ENCODE peak calls at places on chromosomes 6 and 20, in ten cellular contexts. G, K, L, Q, S, R, A, X, C and E are unnamed samples.

GRCh38 chr6:91213229-91213901 is 626.5 kb upstream of the MAP3K7 start:
- DNase-seq in S (no peak), R (no peak), G (no peak), Q (no peak), A (no peak), K (no peak), C (no peak), X (no peak), L (no peak), E (no peak)

GRCh38 chr20:46820682-46821081 is 74.0 kb upstream of the EYA2 start:
- DNase-seq in X (no peak), Q (no peak), K (no peak), S (no peak), A (no peak), G (no peak), L (peak), R (no peak), C (no peak), E (no peak)

GRCh38 chr20:49610701-49611538 is 43.0 kb upstream of the PTGIS start:
- DNase-seq in C (peak), R (peak), K (peak), Q (peak), S (no peak), G (peak), A (peak), X (peak), L (peak), E (peak)

GRCh38 chr6:119334535-119335264 is 14.9 kb downstream of the MAN1A1 start:
- DNase-seq in S (no peak), C (no peak), R (no peak), G (no peak), A (no peak), K (no peak), X (no peak), L (no peak), Q (no peak), E (no peak)

GRCh38 chr6:14206351-14206750 is 88.8 kb downstream of the CD83 start:
- DNase-seq in L (no peak), Q (no peak), X (no peak), A (no peak), R (no peak), C (no peak), S (no peak), G (no peak), K (no peak), E (no peak)

GRCh38 chr6:11366934-11367637 is 134.6 kb upstream of the NEDD9 start:
- DNase-seq in A (no peak), C (no peak), G (no peak), L (no peak), Q (no peak), K (no peak), S (no peak), X (peak), R (peak), E (no peak)

GRCh38 chr6:15292721-15293302 is 46.9 kb downstream of the JARID2 start:
- DNase-seq in S (no peak), C (no peak), L (no peak), K (no peak), X (no peak), R (no peak), G (no peak), Q (no peak), A (no peak), E (no peak)

GRCh38 chr6:122048570-122048969 is 350.9 kb upstream of the HSF2 start:
- DNase-seq in X (peak), L (no peak), G (no peak), R (peak), C (no peak), A (no peak), K (no peak), S (peak), Q (no peak), E (no peak)

GRCh38 chr6:157579467-157580031 is 198.6 kb downstream of the ZDHHC14 start:
- DNase-seq in Q (no peak), C (no peak), R (no peak), S (peak), X (no peak), K (no peak), L (no peak), G (no peak), A (no peak), E (peak)

GRCh38 chr20:44040202-44040915 is 125.7 kb downstream of the TOX2 start:
- DNase-seq in K (peak), R (no peak), A (no peak), G (peak), L (no peak), S (peak), C (no peak), Q (no peak), X (no peak), E (no peak)

GRCh38 chr6:67717281-67717680 is 917.8 kb upstream of the ADGRB3 start:
- DNase-seq in S (no peak), G (no peak), X (no peak), K (no peak), R (no peak), C (no peak), Q (no peak), A (no peak), L (no peak), E (no peak)

GRCh38 chr20:58045579-58045978 is 182.9 kb downstream of the ANKRD60 start:
- DNase-seq in A (no peak), K (no peak), Q (no peak), L (no peak), S (no peak), X (no peak), G (no peak), R (no peak), C (no peak), E (no peak)

GRCh38 chr20:51525241-51526104 is 17.0 kb downstream of the NFATC2 start:
- DNase-seq in X (peak), S (no peak), L (no peak), K (no peak), G (peak), Q (no peak), A (no peak), C (no peak), R (no peak), E (peak)

GRCh38 chr6:52141596-52141995 is 44.6 kb upstream of the IL17A start:
- DNase-seq in C (no peak), X (no peak), G (no peak), R (no peak), L (no peak), K (no peak), S (no peak), A (no peak), Q (no peak), E (no peak)

GRCh38 chr20:5448449-5449118 is 131.8 kb upstream of the PROKR2 start:
- DNase-seq in R (peak), A (no peak), G (peak), C (peak), S (peak), X (peak), Q (no peak), L (peak), K (no peak), E (peak)